ENCODE peak calls at places on chromosomes 7 and 10, in six cellular contexts. O, S, X, R, L and F are unnamed samples.

GRCh38 chr10:95628786-95629185 is 27.7 kb downstream of the ALDH18A1 start:
- DNase-seq in O (no peak), S (peak), X (no peak), R (no peak), L (no peak), F (no peak)

GRCh38 chr7:47405921-47406765 is 175.8 kb downstream of the TNS3 start:
- DNase-seq in O (peak), S (no peak), X (no peak), R (no peak), L (no peak), F (peak)

GRCh38 chr7:24821045-24821853 is 64.0 kb upstream of the GSDME start:
- DNase-seq in O (peak), S (peak), X (peak), R (peak), L (peak), F (peak)

GRCh38 chr10:105017116-105017515 is 376.0 kb downstream of the SORCS3 start:
- DNase-seq in O (no peak), S (no peak), X (no peak), R (peak), L (peak), F (no peak)

GRCh38 chr7:47377741-47378140 is 204.2 kb downstream of the TNS3 start:
- DNase-seq in O (no peak), S (no peak), X (no peak), R (no peak), L (no peak), F (no peak)

GRCh38 chr7:93245525-93246432 is 13.6 kb downstream of the VPS50 start:
- DNase-seq in O (no peak), S (peak), X (no peak), R (no peak), L (no peak), F (no peak)

GRCh38 chr10:78732381-78732780 is 336.4 kb upstream of the ZMIZ1 start:
- DNase-seq in O (no peak), S (no peak), X (no peak), R (no peak), L (no peak), F (no peak)

GRCh38 chr7:43072530-43072929 is 39.9 kb upstream of the HECW1 start:
- DNase-seq in O (no peak), S (no peak), X (no peak), R (no peak), L (no peak), F (no peak)

GRCh38 chr7:132518102-132518838 is 58.0 kb downstream of the PLXNA4 start:
- DNase-seq in O (no peak), S (no peak), X (no peak), R (no peak), L (peak), F (no peak)

GRCh38 chr7:147182859-147183258 is 1066.3 kb downstream of the CNTNAP2 start:
- DNase-seq in O (no peak), S (peak), X (no peak), R (no peak), L (no peak), F (no peak)

GRCh38 chr7:48887500-48887899 is 36.8 kb upstream of the CDC14C start:
- DNase-seq in O (no peak), S (no peak), X (no peak), R (no peak), L (no peak), F (no peak)

GRCh38 chr10:71648595-71649320 is 70.8 kb downstream of the C10orf105 start:
- DNase-seq in O (no peak), S (no peak), X (no peak), R (no peak), L (no peak), F (no peak)

GRCh38 chr7:105743351-105743812 is 133.0 kb downstream of the ATXN7L1 start:
- DNase-seq in O (no peak), S (no peak), X (no peak), R (no peak), L (no peak), F (no peak)

GRCh38 chr7:99270702-99271101 is 1.9 kb upstream of the MYH16 start:
- DNase-seq in O (no peak), S (no peak), X (no peak), R (no peak), L (no peak), F (no peak)

GRCh38 chr7:138243430-138243829 is 167.2 kb downstream of the AKR1D1 start:
- DNase-seq in O (no peak), S (no peak), X (no peak), R (no peak), L (no peak), F (no peak)

GRCh38 chr7:40850017-40850416 is 715.2 kb downstream of the SUGCT start:
- DNase-seq in O (no peak), S (no peak), X (no peak), R (no peak), L (no peak), F (no peak)

GRCh38 chr10:71837085-71837827 is 13.8 kb downstream of the PSAP start:
- DNase-seq in O (no peak), S (no peak), X (no peak), R (no peak), L (peak), F (no peak)

GRCh38 chr10:78224602-78225001 is 190.9 kb downstream of the RPS24 start:
- DNase-seq in O (no peak), S (peak), X (no peak), R (no peak), L (no peak), F (no peak)